ENCODE peak calls at places on chromosomes 5 and 9, in six cellular contexts. J is lower lobe of right lung; X is BE2C; Y is H9; H is CD4-positive, alpha-beta memory T cell; F is SK-N-SH. P is an unnamed sample.

GRCh38 chr5:172492991-172493390 is 38.7 kb upstream of the SH3PXD2B start:
- DNase-seq in J (no peak), X (no peak), Y (peak; percentile 7), H (no peak), F (no peak), P (no peak)

GRCh38 chr5:122083535-122083934 is 5.5 kb upstream of the LOX start:
- DNase-seq in J (no peak), X (no peak), Y (no peak), H (no peak), F (no peak), P (no peak)

GRCh38 chr5:159668556-159668955 is 247.7 kb upstream of the ADRA1B start:
- DNase-seq in J (no peak), X (no peak), Y (no peak), H (no peak), F (no peak), P (no peak)

GRCh38 chr5:116521173-116521872 is 53.3 kb downstream of the SEMA6A start:
- DNase-seq in J (no peak), X (peak; percentile 24), Y (no peak), H (no peak), F (no peak), P (no peak)

GRCh38 chr5:124812771-124813358 is 66.4 kb upstream of the ZNF608 start:
- DNase-seq in J (no peak), X (no peak), Y (no peak), H (no peak), F (no peak), P (no peak)

GRCh38 chr5:59061377-59061776 is 478.5 kb downstream of the RAB3C start:
- DNase-seq in J (no peak), X (no peak), Y (no peak), H (no peak), F (no peak), P (no peak)

GRCh38 chr5:5132185-5132584 is 7.9 kb upstream of the ADAMTS16 start:
- DNase-seq in J (no peak), X (no peak), Y (no peak), H (no peak), F (no peak), P (no peak)

GRCh38 chr5:14816999-14817761 is 54.4 kb downstream of the ANKH start:
- DNase-seq in J (no peak), X (no peak), Y (no peak), H (no peak), F (no peak), P (peak; percentile 89)

GRCh38 chr5:157778121-157778805 is 34.8 kb downstream of the LSM11 start:
- DNase-seq in J (no peak), X (peak; percentile 73), Y (no peak), H (no peak), F (peak; percentile 43), P (no peak)

GRCh38 chr9:100479820-100480219 is 6.9 kb downstream of the TMEFF1 start:
- DNase-seq in J (no peak), X (no peak), Y (no peak), H (no peak), F (no peak), P (no peak)

GRCh38 chr9:92749071-92749933 is 15.3 kb downstream of the BICD2 start:
- DNase-seq in J (no peak), X (peak; percentile 54), Y (peak; percentile 22), H (no peak), F (peak; percentile 63), P (no peak)

GRCh38 chr5:155189981-155190380 is 176.4 kb downstream of the KIF4B start:
- DNase-seq in J (no peak), X (no peak), Y (no peak), H (no peak), F (no peak), P (no peak)

GRCh38 chr9:107087256-107087655 is 195.8 kb upstream of the RAD23B start:
- DNase-seq in J (no peak), X (no peak), Y (no peak), H (no peak), F (no peak), P (no peak)

GRCh38 chr5:6248132-6248531 is 130.2 kb downstream of the MED10 start:
- DNase-seq in J (no peak), X (no peak), Y (no peak), H (no peak), F (no peak), P (no peak)

GRCh38 chr5:8226148-8226547 is 357.2 kb downstream of the MTRR start:
- DNase-seq in J (no peak), X (no peak), Y (no peak), H (no peak), F (no peak), P (no peak)

GRCh38 chr5:14700478-14701436 is 36.2 kb downstream of the OTULIN start:
- DNase-seq in J (no peak), X (no peak), Y (no peak), H (no peak), F (no peak), P (no peak)

GRCh38 chr5:18805376-18805775 is 1171.1 kb downstream of the TAF11L14 start:
- DNase-seq in J (no peak), X (no peak), Y (no peak), H (no peak), F (no peak), P (no peak)

GRCh38 chr9:77063645-77064285 is 44.3 kb downstream of the FOXB2 start:
- DNase-seq in J (no peak), X (no peak), Y (no peak), H (no peak), F (no peak), P (no peak)

GRCh38 chr5:172511952-172512351 is 57.6 kb upstream of the SH3PXD2B start:
- DNase-seq in J (no peak), X (no peak), Y (no peak), H (no peak), F (no peak), P (no peak)

GRCh38 chr5:149452007-149452664 is 73.0 kb upstream of the IL17B start:
- DNase-seq in J (peak; percentile 82), X (no peak), Y (peak; percentile 74), H (no peak), F (peak; percentile 37), P (peak; percentile 91)

GRCh38 chr5:116032094-116032517 is at the start of gene ARL14EPL:
- DNase-seq in J (peak; percentile 56), X (peak; percentile 31), Y (no peak), H (no peak), F (peak; percentile 3), P (peak; percentile 70)

GRCh38 chr5:67287795-67288194 is 91.2 kb upstream of the CD180 start:
- DNase-seq in J (no peak), X (no peak), Y (no peak), H (no peak), F (no peak), P (no peak)

GRCh38 chr9:131324736-131325679 is 35.5 kb downstream of the PLPP7 start:
- DNase-seq in J (peak; percentile 28), X (no peak), Y (no peak), H (no peak), F (no peak), P (no peak)

GRCh38 chr9:83625120-83625710 is 2.3 kb downstream of the IDNK start:
- DNase-seq in J (no peak), X (no peak), Y (no peak), H (no peak), F (no peak), P (no peak)

GRCh38 chr9:2023532-2023931 is 8.4 kb downstream of the SMARCA2 start:
- DNase-seq in J (no peak), X (no peak), Y (no peak), H (no peak), F (no peak), P (no peak)
- H3K4me1 ChIP-seq in J (peaks cover 97% of the 10 kb centered on the region), X (no peaks in the 10 kb centered on the region), Y (peaks cover 9% of the 10 kb centered on the region), H (peaks cover 100% of the 10 kb centered on the region), F (peaks cover 16% of the 10 kb centered on the region), P (no peaks in the 10 kb centered on the region)

GRCh38 chr5:43191740-43192557 is at the start of gene NIM1K:
- DNase-seq in J (peak; percentile 71), X (peak; percentile 88), Y (peak; percentile 70), H (peak; percentile 12), F (peak; percentile 91), P (peak; percentile 64)
- H3K4me1 ChIP-seq in J (peaks cover 26% of the 10 kb centered on the region), X (no peaks in the 10 kb centered on the region), Y (peaks cover 3% of the 10 kb centered on the region), H (peaks cover 28% of the 10 kb centered on the region), F (peaks cover 7% of the 10 kb centered on the region), P (peaks cover 28% of the 10 kb centered on the region)

DNA sequence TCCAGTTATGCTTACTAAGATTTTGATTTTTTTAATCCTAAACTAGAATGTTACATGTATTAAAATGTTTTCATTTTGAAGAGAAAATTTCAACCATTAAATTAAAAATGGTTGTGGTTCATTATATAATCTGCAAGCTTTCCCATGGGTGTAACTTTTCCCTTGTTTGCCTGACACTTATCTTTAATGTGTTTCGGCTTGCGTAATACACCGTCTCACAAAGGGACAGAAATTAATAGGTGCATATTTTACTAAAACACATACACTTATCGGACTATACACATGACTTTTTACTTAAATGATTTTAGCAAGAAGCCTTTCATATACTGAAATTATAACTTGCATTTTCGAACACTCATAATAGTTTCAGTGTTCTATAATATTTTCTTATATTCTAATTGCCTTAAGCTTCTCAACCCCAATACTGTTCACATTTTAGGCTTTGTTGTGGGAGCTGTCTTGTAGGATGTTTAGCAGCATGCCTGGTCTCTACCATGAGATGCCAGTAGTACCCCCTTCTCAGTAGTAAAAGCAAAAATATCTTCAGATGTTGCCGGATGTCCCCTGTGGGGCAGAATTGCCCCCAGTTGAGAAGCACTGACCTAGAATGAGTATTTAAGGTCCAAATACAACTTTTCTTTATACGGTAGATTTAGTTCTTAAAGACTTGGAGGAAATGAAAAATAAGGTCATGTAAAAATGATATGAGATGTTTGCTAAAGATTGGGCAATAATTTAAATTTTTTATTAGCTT is 28.6 kb downstream of the UGCG start:
- DNase-seq in J (no peak), X (no peak), Y (no peak), H (no peak), F (no peak), P (no peak)
- H3K4me1 ChIP-seq in J (peaks cover 39% of the 10 kb centered on the region), X (no peaks in the 10 kb centered on the region), Y (no peaks in the 10 kb centered on the region), H (peaks cover 50% of the 10 kb centered on the region), F (peaks cover 40% of the 10 kb centered on the region), P (no peaks in the 10 kb centered on the region)

GRCh38 chr9:91421022-91421765 is 2.4 kb downstream of the NFIL3 start:
- DNase-seq in J (peak; percentile 52), X (peak; percentile 35), Y (peak; percentile 46), H (no peak), F (peak; percentile 87), P (no peak)

GRCh38 chr9:91419222-91420191 is 4.1 kb downstream of the NFIL3 start:
- DNase-seq in J (peak; percentile 72), X (no peak), Y (no peak), H (no peak), F (peak; percentile 16), P (peak; percentile 89)

GRCh38 chr9:91421987-91422765 is 1.5 kb downstream of the NFIL3 start:
- DNase-seq in J (no peak), X (no peak), Y (no peak), H (no peak), F (peak; percentile 29), P (no peak)

GRCh38 chr9:91422832-91423711 is 560 bp downstream of the NFIL3 start:
- DNase-seq in J (peak; percentile 74), X (no peak), Y (peak; percentile 61), H (peak; percentile 67), F (no peak), P (peak; percentile 92)

DNA sequence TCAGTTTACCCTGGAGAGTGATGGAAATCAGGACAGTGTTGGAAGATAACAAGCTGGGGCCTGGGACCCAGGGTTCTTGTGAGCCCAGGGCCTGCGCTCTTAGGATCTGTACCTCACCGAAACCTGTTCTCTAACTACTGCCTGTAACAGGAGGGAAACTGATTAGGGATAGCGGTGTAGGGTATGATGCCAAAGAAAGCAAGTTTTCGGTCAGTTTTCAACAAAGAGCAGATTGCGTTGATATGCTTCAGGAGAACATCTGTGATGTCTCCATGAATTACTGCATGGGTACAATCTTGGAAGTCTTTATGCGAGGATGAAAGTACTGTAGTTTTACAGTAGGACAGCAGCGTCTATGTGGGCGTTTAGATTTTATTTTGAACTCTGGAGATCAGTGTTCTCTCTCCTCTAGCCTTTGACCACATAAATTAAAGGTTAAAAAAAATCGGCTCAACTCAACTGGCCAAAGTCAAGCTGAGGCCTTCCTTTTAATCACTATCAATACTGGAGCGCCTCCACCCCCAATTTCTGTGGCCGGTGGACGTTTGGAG is 3.1 kb downstream of the NFIL3 start:
- DNase-seq in J (no peak), X (no peak), Y (no peak), H (no peak), F (no peak), P (no peak)
- H3K4me1 ChIP-seq in J (peaks cover 58% of the 10 kb centered on the region), X (no peaks in the 10 kb centered on the region), Y (no peaks in the 10 kb centered on the region), H (peaks cover 32% of the 10 kb centered on the region), F (peaks cover 6% of the 10 kb centered on the region), P (no peaks in the 10 kb centered on the region)